ENCODE peak calls at places on chromosomes 12 and 14, in nine cellular contexts. D is non-pigmented ciliary epithelial cell; Y is right cardiac atrium; Q is Calu3; I is activated naive CD4-positive, alpha-beta T cell treated with Interleukin-2 at 50 U/mL for 16 hours; E is foreskin fibroblast; V is left cardiac atrium; K is cardiac fibroblast; G is stimulated activated CD8-positive, alpha-beta memory T cell treated with anti-CD3 and anti-CD28 coated beads, Interleukin-15, amount 100 ng/mL, for 1 hour. X is an unnamed sample.

GRCh38 chr12:66074561-66074960 is 56.0 kb downstream of the LLPH start:
- DNase-seq in I (no peak), Q (no peak), G (no peak), E (peak; percentile 17), Y (no peak), K (no peak), D (peak; percentile 60), V (no peak), X (no peak)

GRCh38 chr14:66380143-66380542 is 106.0 kb upstream of the CCDC196 start:
- DNase-seq in K (peak; percentile 23), V (peak; percentile 53), G (no peak), I (no peak), Y (peak; percentile 35), E (no peak), D (no peak), Q (peak; percentile 19), X (peak; percentile 26)

GRCh38 chr14:39431416-39432178 is 636 bp downstream of the FBXO33 start:
- DNase-seq in D (no peak), Q (peak; percentile 56), K (peak; percentile 38), E (peak; percentile 28), I (peak; percentile 52), Y (peak; percentile 54), G (no peak), V (peak; percentile 42), X (peak; percentile 57)

GRCh38 chr14:77458249-77458950 is 507 bp downstream of the AHSA1 start:
- DNase-seq in V (no peak), Q (peak; percentile 9), G (no peak), Y (peak; percentile 26), E (no peak), K (peak; percentile 27), D (no peak), I (peak; percentile 45), X (peak; percentile 52)

GRCh38 chr12:24378548-24379011 is 429.1 kb upstream of the SOX5 start:
- DNase-seq in G (no peak), D (peak; percentile 35), I (no peak), E (peak; percentile 22), Y (no peak), Q (no peak), K (no peak), V (no peak), X (no peak)

GRCh38 chr14:99075061-99075460 is 196.9 kb downstream of the BCL11B start:
- DNase-seq in K (no peak), I (no peak), E (no peak), G (no peak), D (no peak), Q (no peak), Y (no peak), V (no peak), X (no peak)

GRCh38 chr12:51415931-51416330 is 8.7 kb upstream of the SLC4A8 start:
- DNase-seq in K (no peak), Q (no peak), D (no peak), Y (no peak), I (no peak), V (no peak), G (no peak), E (no peak), X (no peak)

GRCh38 chr12:123431951-123432886 is 4.3 kb downstream of the RILPL2 start:
- DNase-seq in V (no peak), Q (no peak), G (no peak), D (no peak), Y (no peak), K (no peak), E (no peak), I (peak; percentile 62), X (no peak)

GRCh38 chr12:68240079-68240478 is 13.3 kb downstream of the IL22 start:
- DNase-seq in Q (no peak), V (no peak), G (no peak), E (peak; percentile 69), K (peak; percentile 79), D (peak; percentile 63), Y (peak; percentile 14), I (no peak), X (peak; percentile 44)

GRCh38 chr12:105983622-105984325 is 155.0 kb downstream of the NUAK1 start:
- DNase-seq in V (no peak), K (peak; percentile 56), Y (no peak), I (no peak), G (no peak), E (peak; percentile 64), Q (no peak), D (peak; percentile 93), X (no peak)